ENCODE peak calls at places on chromosomes 11 and 22, in six cellular contexts. D, S, N, P, X and C are unnamed samples.

GRCh38 chr11:122367809-122368231 is 251.8 kb upstream of the BLID start:
- DNase-seq in D (peak; percentile 45), N (no peak), S (no peak), P (no peak), X (peak; percentile 82), C (peak; percentile 81)

GRCh38 chr22:37918149-37918548 is 12.1 kb downstream of the MICALL1 start:
- DNase-seq in D (no peak), N (no peak), S (no peak), P (no peak), X (no peak), C (no peak)

GRCh38 chr11:131982154-131982553 is 611.7 kb downstream of the NTM start:
- DNase-seq in S (no peak), P (peak; percentile 93), D (no peak), N (no peak), X (no peak), C (no peak)

GRCh38 chr11:45809456-45810395 is 4.8 kb downstream of the SLC35C1 start:
- DNase-seq in D (no peak), P (no peak), X (no peak), N (no peak), S (no peak), C (no peak)

GRCh38 chr22:19168088-19168890 is 10.2 kb downstream of the SLC25A1 start:
- DNase-seq in S (no peak), P (no peak), X (no peak), N (no peak), D (no peak), C (no peak)

GRCh38 chr11:124256076-124256475 is at the start of gene OR8G5:
- DNase-seq in X (no peak), S (no peak), P (no peak), N (no peak), D (no peak), C (no peak)

GRCh38 chr11:123543796-123544195 is 110.6 kb downstream of the SCN3B start:
- DNase-seq in N (no peak), S (no peak), P (no peak), X (peak; percentile 70), D (no peak), C (peak; percentile 84)

GRCh38 chr11:45857834-45858492 is 10.7 kb downstream of the CRY2 start:
- DNase-seq in P (no peak), S (peak; percentile 33), N (no peak), D (no peak), X (peak; percentile 84), C (no peak)

GRCh38 chr22:21641417-21641794 is 696 bp upstream of the SDF2L1 start:
- DNase-seq in X (peak; percentile 55), P (peak; percentile 68), D (no peak), S (no peak), N (peak; percentile 54), C (peak; percentile 44)

GRCh38 chr22:49777569-49778250 is 50.0 kb downstream of the BRD1 start:
- DNase-seq in N (no peak), X (no peak), P (no peak), D (no peak), S (no peak), C (no peak)

DNA sequence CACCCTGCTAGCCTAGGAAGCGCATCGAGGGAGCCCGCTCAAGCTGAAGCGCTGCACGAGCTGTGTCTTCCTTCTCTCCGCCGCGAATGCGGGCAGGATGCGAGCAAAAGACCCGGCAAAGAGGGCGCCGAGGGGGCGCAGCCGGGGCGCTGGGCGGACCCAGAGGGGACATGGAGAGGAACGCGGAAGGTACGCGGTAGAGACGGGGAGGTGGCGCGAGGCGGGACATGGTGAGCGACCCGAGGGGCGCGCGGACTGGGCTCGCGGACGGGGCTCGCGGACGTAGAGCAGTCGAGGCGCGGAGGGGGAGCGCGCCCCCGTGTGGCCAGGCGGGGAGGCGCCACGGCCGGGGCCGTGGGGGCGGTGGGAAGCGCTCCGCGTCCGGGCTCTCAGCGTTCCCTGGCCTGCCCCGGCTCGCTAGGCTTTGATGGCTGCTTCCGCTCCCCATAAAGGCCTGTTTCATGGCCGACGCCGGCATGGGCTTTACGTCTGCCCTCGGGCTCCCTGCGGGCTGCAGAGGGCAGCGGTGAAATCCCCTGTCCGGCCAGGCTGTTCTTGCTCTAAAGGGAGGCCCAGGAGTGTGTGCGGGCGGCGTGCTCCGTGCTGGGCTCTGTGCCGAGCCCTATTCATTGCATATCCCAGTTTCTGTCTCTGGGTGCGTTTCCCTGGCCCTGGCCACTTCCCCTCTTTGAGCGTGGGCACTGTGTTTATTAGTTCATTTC is 31.2 kb upstream of the TRIM29 start:
- DNase-seq in X (peak; percentile 45), P (peak; percentile 89), N (peak; percentile 70), S (peak; percentile 81), D (no peak), C (peak; percentile 65)
- H3K4me3 ChIP-seq in X (peak overlapping the region; percentile 49), P (peak overlapping the region; percentile 76), N (peak overlapping the region; percentile 58), S (peak overlapping the region; percentile 59), D (peak overlapping the region; percentile 62), C (peak overlapping the region; percentile 47)

DNA sequence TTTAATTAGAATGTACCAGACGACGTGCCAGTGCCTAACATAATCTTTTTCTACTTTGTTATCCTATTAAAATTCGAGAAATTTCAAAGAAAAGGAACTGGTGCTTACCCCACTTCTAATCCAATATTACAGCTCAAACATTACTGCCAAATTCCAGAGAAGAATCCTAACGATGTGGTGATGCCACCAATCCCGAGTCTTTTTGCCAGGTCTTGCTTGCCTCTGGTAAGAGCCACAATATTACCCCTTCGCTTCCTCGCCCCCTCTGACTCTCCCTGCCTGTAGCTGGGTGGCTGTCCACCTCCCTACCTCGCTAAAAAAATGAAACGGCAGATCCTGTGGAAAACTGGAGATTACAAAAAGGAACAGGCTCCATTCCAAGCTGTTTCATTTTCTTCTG is 49.4 kb upstream of the TBCEL start:
- DNase-seq in D (no peak), S (no peak), N (no peak), P (no peak), X (no peak), C (no peak)
- H3K27me3 ChIP-seq in D (peaks cover 19% of the 10 kb centered on the region), S (no peaks in the 10 kb centered on the region), N (peaks cover 21% of the 10 kb centered on the region), P (no peaks in the 10 kb centered on the region), X (peaks cover 32% of the 10 kb centered on the region), C (no peaks in the 10 kb centered on the region)

DNA sequence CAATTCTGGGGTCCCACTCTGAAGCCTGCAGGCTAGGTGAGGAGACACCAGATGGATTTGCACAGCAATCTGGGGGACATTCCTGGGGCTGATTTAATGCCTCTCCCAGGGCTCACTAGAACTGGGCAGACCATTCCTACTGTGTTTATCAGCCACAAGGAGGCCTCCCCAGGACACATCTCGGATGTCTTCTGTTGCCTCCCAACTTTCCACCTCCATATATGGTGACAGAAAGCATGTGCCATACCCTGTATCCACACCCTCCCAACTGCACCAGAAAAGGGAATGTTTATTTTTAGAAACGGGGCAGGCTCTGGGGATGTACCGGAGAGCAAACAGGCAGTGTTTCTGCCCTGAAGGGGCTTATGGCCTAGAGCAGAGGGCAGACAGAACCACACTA is 181.8 kb downstream of the CSNK2A3 start:
- DNase-seq in N (no peak), X (peak; percentile 4), D (no peak), P (no peak), S (no peak), C (no peak)
- TF ChIP-seq CTCF in N (no peak), X (no peak), D (no peak), P (no peak), S (no peak), C (no peak)

GRCh38 chr11:12695221-12695794 is 21.1 kb downstream of the TEAD1 start:
- DNase-seq in N (no peak), D (no peak), P (no peak), X (no peak), S (no peak), C (no peak)

GRCh38 chr11:12694182-12694531 is 19.9 kb downstream of the TEAD1 start:
- DNase-seq in P (peak; percentile 37), S (no peak), D (no peak), N (peak; percentile 41), X (peak; percentile 44), C (peak; percentile 47)

GRCh38 chr11:12692238-12693074 is 18.2 kb downstream of the TEAD1 start:
- DNase-seq in N (peak; percentile 92), P (no peak), S (peak; percentile 84), X (peak; percentile 95), D (peak; percentile 83), C (peak; percentile 50)

GRCh38 chr11:12693075-12693473 is 18.9 kb downstream of the TEAD1 start:
- DNase-seq in S (no peak), N (no peak), P (no peak), X (no peak), D (no peak), C (no peak)

GRCh38 chr11:12693485-12694181 is 19.4 kb downstream of the TEAD1 start:
- DNase-seq in S (no peak), X (peak; percentile 99), N (peak; percentile 54), P (no peak), D (peak; percentile 94), C (peak; percentile 99)
- H3K4me3 ChIP-seq in S (peak overlapping the region; percentile 35), X (peak overlapping the region; percentile 0), N (peak overlapping the region; percentile 13), P (no peak overlapping the region), D (peak overlapping the region; percentile 46), C (peak overlapping the region; percentile 2)

GRCh38 chr11:2580444-2581050 is 119.2 kb downstream of the KCNQ1OT1 start:
- DNase-seq in D (no peak), S (peak; percentile 3), X (no peak), N (peak; percentile 6), P (no peak), C (no peak)

GRCh38 chr11:2580061-2580421 is 119.8 kb downstream of the KCNQ1OT1 start:
- DNase-seq in X (no peak), S (peak; percentile 13), P (no peak), D (no peak), N (no peak), C (no peak)

GRCh38 chr11:2578006-2578933 is 121.5 kb downstream of the KCNQ1OT1 start:
- DNase-seq in S (peak; percentile 14), D (no peak), P (no peak), X (no peak), N (peak; percentile 8), C (no peak)

GRCh38 chr11:2578934-2579280 is 120.9 kb downstream of the KCNQ1OT1 start:
- DNase-seq in N (peak; percentile 7), S (no peak), D (no peak), X (no peak), P (no peak), C (no peak)

GRCh38 chr11:2579315-2580060 is 120.3 kb downstream of the KCNQ1OT1 start:
- DNase-seq in P (no peak), N (no peak), S (peak; percentile 20), X (no peak), D (no peak), C (no peak)
- H3K27me3 ChIP-seq in P (peaks cover 14% of the 10 kb centered on the region), N (no peaks in the 10 kb centered on the region), S (no peaks in the 10 kb centered on the region), X (peaks cover 20% of the 10 kb centered on the region), D (peaks cover 18% of the 10 kb centered on the region), C (no peaks in the 10 kb centered on the region)